ENCODE peak calls at places on chromosomes 12 and 14, in eight cellular contexts. One of them, this sample, is unnamed.
A peak's percentile ranks its signal among the peaks of the same experiment; 100 is the strongest.

GRCh38 chr14:72666610-72667009 is 227.3 kb downstream of the DPF3 start:
- DNase-seq in fibroblast of lung: peak; percentile 89
- DNase-seq in GM12865: no peak
- DNase-seq in tibial nerve: no peak
- DNase-seq in choroid plexus epithelial cell: peak; percentile 61
- DNase-seq in GM06990: no peak
- DNase-seq in tibial artery: no peak
- DNase-seq in GM12878: no peak
- DNase-seq in this sample: peak; percentile 52

GRCh38 chr14:40252817-40253447 is 820.7 kb upstream of the FBXO33 start:
- DNase-seq in tibial nerve: no peak
- DNase-seq in fibroblast of lung: no peak
- DNase-seq in choroid plexus epithelial cell: no peak
- DNase-seq in GM12878: no peak
- DNase-seq in GM12865: no peak
- DNase-seq in tibial artery: no peak
- DNase-seq in GM06990: no peak
- DNase-seq in this sample: no peak

GRCh38 chr12:53560386-53560785 is 53.1 kb upstream of the NPFF start:
- DNase-seq in fibroblast of lung: peak; percentile 93
- DNase-seq in GM12878: no peak
- DNase-seq in tibial nerve: no peak
- DNase-seq in GM12865: no peak
- DNase-seq in GM06990: no peak
- DNase-seq in choroid plexus epithelial cell: peak; percentile 96
- DNase-seq in tibial artery: no peak
- DNase-seq in this sample: no peak

GRCh38 chr12:65656904-65657351 is 167.4 kb upstream of the HMGA2 start:
- DNase-seq in tibial nerve: no peak
- DNase-seq in choroid plexus epithelial cell: peak; percentile 98
- DNase-seq in GM12878: no peak
- DNase-seq in tibial artery: no peak
- DNase-seq in fibroblast of lung: peak; percentile 99
- DNase-seq in GM06990: peak; percentile 2
- DNase-seq in GM12865: peak; percentile 36
- DNase-seq in this sample: peak; percentile 58

GRCh38 chr14:24267516-24267915 is 3.9 kb downstream of the RABGGTA start:
- DNase-seq in tibial nerve: no peak
- DNase-seq in GM06990: no peak
- DNase-seq in GM12865: no peak
- DNase-seq in GM12878: no peak
- DNase-seq in fibroblast of lung: no peak
- DNase-seq in tibial artery: no peak
- DNase-seq in choroid plexus epithelial cell: no peak
- DNase-seq in this sample: no peak

GRCh38 chr12:124829008-124829707 is 34.5 kb downstream of the SCARB1 start:
- DNase-seq in tibial nerve: peak; percentile 28
- DNase-seq in GM06990: no peak
- DNase-seq in GM12878: no peak
- DNase-seq in GM12865: no peak
- DNase-seq in fibroblast of lung: peak; percentile 86
- DNase-seq in choroid plexus epithelial cell: peak; percentile 98
- DNase-seq in tibial artery: no peak
- DNase-seq in this sample: no peak

GRCh38 chr12:59874781-59875180 is 279.0 kb downstream of the SLC16A7 start:
- DNase-seq in tibial nerve: no peak
- DNase-seq in GM12878: no peak
- DNase-seq in tibial artery: no peak
- DNase-seq in fibroblast of lung: peak; percentile 12
- DNase-seq in GM12865: no peak
- DNase-seq in GM06990: no peak
- DNase-seq in choroid plexus epithelial cell: peak; percentile 1
- DNase-seq in this sample: no peak

GRCh38 chr14:65770681-65771080 is 358.2 kb downstream of the FUT8 start:
- DNase-seq in choroid plexus epithelial cell: no peak
- DNase-seq in GM06990: no peak
- DNase-seq in tibial artery: no peak
- DNase-seq in tibial nerve: no peak
- DNase-seq in GM12865: no peak
- DNase-seq in GM12878: no peak
- DNase-seq in fibroblast of lung: no peak
- DNase-seq in this sample: no peak

GRCh38 chr12:40525054-40525453 is 167.2 kb upstream of the CNTN1 start:
- DNase-seq in tibial nerve: no peak
- DNase-seq in GM12865: no peak
- DNase-seq in choroid plexus epithelial cell: no peak
- DNase-seq in fibroblast of lung: no peak
- DNase-seq in GM12878: no peak
- DNase-seq in tibial artery: no peak
- DNase-seq in GM06990: no peak
- DNase-seq in this sample: no peak

GRCh38 chr12:116492703-116493324 is 66.4 kb upstream of the MAP1LC3B2 start:
- DNase-seq in choroid plexus epithelial cell: peak; percentile 64
- DNase-seq in tibial nerve: no peak
- DNase-seq in tibial artery: no peak
- DNase-seq in GM12878: no peak
- DNase-seq in GM12865: peak; percentile 24
- DNase-seq in GM06990: no peak
- DNase-seq in fibroblast of lung: peak; percentile 65
- DNase-seq in this sample: no peak

GRCh38 chr12:34289431-34290190 is 267.3 kb downstream of the ALG10 start:
- DNase-seq in tibial artery: peak; percentile 55
- DNase-seq in GM12878: no peak
- DNase-seq in tibial nerve: no peak
- DNase-seq in GM12865: no peak
- DNase-seq in fibroblast of lung: no peak
- DNase-seq in GM06990: no peak
- DNase-seq in choroid plexus epithelial cell: no peak
- DNase-seq in this sample: no peak

GRCh38 chr12:90954921-90955320 is at the start of gene CCER1:
- DNase-seq in GM12878: no peak
- DNase-seq in choroid plexus epithelial cell: no peak
- DNase-seq in tibial artery: no peak
- DNase-seq in GM06990: no peak
- DNase-seq in GM12865: no peak
- DNase-seq in fibroblast of lung: no peak
- DNase-seq in tibial nerve: no peak
- DNase-seq in this sample: no peak

GRCh38 chr14:20446889-20447288 is 7.7 kb downstream of the OSGEP start:
- DNase-seq in fibroblast of lung: no peak
- DNase-seq in choroid plexus epithelial cell: no peak
- DNase-seq in GM06990: no peak
- DNase-seq in tibial artery: no peak
- DNase-seq in GM12865: no peak
- DNase-seq in GM12878: no peak
- DNase-seq in tibial nerve: no peak
- DNase-seq in this sample: no peak

GRCh38 chr12:39764944-39765560 is 145.4 kb upstream of the ABCD2 start:
- DNase-seq in GM12878: no peak
- DNase-seq in fibroblast of lung: peak; percentile 43
- DNase-seq in tibial artery: no peak
- DNase-seq in GM06990: no peak
- DNase-seq in GM12865: peak; percentile 53
- DNase-seq in tibial nerve: no peak
- DNase-seq in choroid plexus epithelial cell: peak; percentile 77
- DNase-seq in this sample: peak; percentile 5

GRCh38 chr12:25382311-25383106 is 131.8 kb upstream of the KRAS start:
- DNase-seq in choroid plexus epithelial cell: no peak
- DNase-seq in tibial nerve: no peak
- DNase-seq in fibroblast of lung: no peak
- DNase-seq in GM12878: no peak
- DNase-seq in GM12865: no peak
- DNase-seq in tibial artery: no peak
- DNase-seq in GM06990: no peak
- DNase-seq in this sample: no peak

GRCh38 chr12:123027726-123028445 is 47.4 kb downstream of the ARL6IP4 start:
- DNase-seq in fibroblast of lung: no peak
- DNase-seq in choroid plexus epithelial cell: no peak
- DNase-seq in GM12878: no peak
- DNase-seq in tibial nerve: no peak
- DNase-seq in GM12865: no peak
- DNase-seq in tibial artery: no peak
- DNase-seq in GM06990: no peak
- DNase-seq in this sample: no peak

GRCh38 chr12:44154128-44154527 is 318.2 kb downstream of the TMEM117 start:
- DNase-seq in fibroblast of lung: peak; percentile 3
- DNase-seq in choroid plexus epithelial cell: peak; percentile 4
- DNase-seq in tibial artery: no peak
- DNase-seq in GM12878: no peak
- DNase-seq in GM12865: no peak
- DNase-seq in tibial nerve: no peak
- DNase-seq in GM06990: no peak
- DNase-seq in this sample: no peak

GRCh38 chr12:120639771-120640721 is at the start of gene CABP1:
- DNase-seq in choroid plexus epithelial cell: no peak
- DNase-seq in tibial nerve: no peak
- DNase-seq in fibroblast of lung: no peak
- DNase-seq in GM12865: peak; percentile 49
- DNase-seq in GM12878: no peak
- DNase-seq in tibial artery: no peak
- DNase-seq in GM06990: peak; percentile 70
- DNase-seq in this sample: no peak

GRCh38 chr14:39339003-39339402 is 93.2 kb downstream of the FBXO33 start:
- DNase-seq in GM12878: no peak
- DNase-seq in GM06990: no peak
- DNase-seq in fibroblast of lung: no peak
- DNase-seq in GM12865: no peak
- DNase-seq in choroid plexus epithelial cell: peak; percentile 94
- DNase-seq in tibial artery: no peak
- DNase-seq in tibial nerve: no peak
- DNase-seq in this sample: peak; percentile 52

GRCh38 chr14:23114669-23115491 is 4.2 kb downstream of the CEBPE start:
- DNase-seq in GM12865: no peak
- DNase-seq in GM06990: no peak
- DNase-seq in tibial nerve: no peak
- DNase-seq in tibial artery: peak; percentile 64
- DNase-seq in GM12878: no peak
- DNase-seq in choroid plexus epithelial cell: peak; percentile 93
- DNase-seq in fibroblast of lung: peak; percentile 98
- DNase-seq in this sample: peak; percentile 91

GRCh38 chr14:98943907-98944306 is 328.1 kb downstream of the BCL11B start:
- DNase-seq in fibroblast of lung: no peak
- DNase-seq in GM06990: no peak
- DNase-seq in tibial nerve: no peak
- DNase-seq in GM12878: no peak
- DNase-seq in tibial artery: no peak
- DNase-seq in GM12865: no peak
- DNase-seq in choroid plexus epithelial cell: no peak
- DNase-seq in this sample: no peak

DNA sequence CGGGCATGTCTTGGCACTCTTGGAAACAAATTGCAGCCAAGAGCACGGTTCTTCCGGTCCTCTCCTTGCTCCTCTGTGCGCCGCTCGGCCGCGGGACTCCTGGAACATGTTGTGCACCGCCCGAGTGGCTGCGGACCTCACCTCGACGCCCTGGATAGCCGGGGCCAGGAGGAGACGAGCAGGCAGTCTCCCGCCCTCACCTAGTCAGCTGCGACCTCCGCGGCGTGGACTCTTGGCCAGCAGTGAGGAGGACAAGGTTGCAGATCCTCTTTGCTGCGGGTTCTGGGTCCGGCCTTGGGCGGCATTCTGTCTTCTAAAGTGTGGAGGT is 6.6 kb upstream of the PAX9 start:
- DNase-seq in tibial nerve: no peak
- DNase-seq in fibroblast of lung: no peak
- DNase-seq in GM06990: no peak
- DNase-seq in GM12865: no peak
- DNase-seq in GM12878: no peak
- DNase-seq in tibial artery: no peak
- DNase-seq in choroid plexus epithelial cell: no peak
- DNase-seq in this sample: no peak
- H3K4me3 ChIP-seq in tibial nerve: no peak overlapping the region
- H3K4me3 ChIP-seq in fibroblast of lung: no peak overlapping the region
- H3K4me3 ChIP-seq in GM06990: no peak overlapping the region
- H3K4me3 ChIP-seq in GM12865: no peak overlapping the region
- H3K4me3 ChIP-seq in GM12878: no peak overlapping the region
- H3K4me3 ChIP-seq in tibial artery: no peak overlapping the region
- H3K4me3 ChIP-seq in choroid plexus epithelial cell: no peak overlapping the region
- H3K4me3 ChIP-seq in this sample: no peak overlapping the region

GRCh38 chr12:3000548-3001275 is 41.5 kb downstream of the TEAD4 start:
- DNase-seq in tibial nerve: no peak
- DNase-seq in fibroblast of lung: no peak
- DNase-seq in GM12865: peak; percentile 14
- DNase-seq in GM12878: no peak
- DNase-seq in GM06990: no peak
- DNase-seq in choroid plexus epithelial cell: no peak
- DNase-seq in tibial artery: no peak
- DNase-seq in this sample: no peak
- TF ChIP-seq CTCF in tibial nerve: no peak
- TF ChIP-seq CTCF in fibroblast of lung: no peak
- TF ChIP-seq CTCF in GM12865: peak; percentile 5
- TF ChIP-seq CTCF in GM12878: peak; percentile 11
- TF ChIP-seq CTCF in GM06990: no peak
- TF ChIP-seq CTCF in choroid plexus epithelial cell: peak; percentile 38
- TF ChIP-seq CTCF in tibial artery: no peak
- TF ChIP-seq CTCF in this sample: peak; percentile 30

GRCh38 chr12:104219361-104219892 is 3.8 kb downstream of the TXNRD1 start:
- DNase-seq in tibial nerve: peak; percentile 30
- DNase-seq in tibial artery: no peak
- DNase-seq in fibroblast of lung: peak; percentile 97
- DNase-seq in GM12865: no peak
- DNase-seq in GM12878: no peak
- DNase-seq in choroid plexus epithelial cell: peak; percentile 98
- DNase-seq in GM06990: no peak
- DNase-seq in this sample: peak; percentile 93

GRCh38 chr12:104220931-104221330 is 5.4 kb downstream of the TXNRD1 start:
- DNase-seq in GM12865: no peak
- DNase-seq in GM12878: no peak
- DNase-seq in fibroblast of lung: no peak
- DNase-seq in tibial nerve: no peak
- DNase-seq in GM06990: no peak
- DNase-seq in choroid plexus epithelial cell: no peak
- DNase-seq in tibial artery: no peak
- DNase-seq in this sample: no peak

GRCh38 chr12:104218935-104219334 is 3.4 kb downstream of the TXNRD1 start:
- DNase-seq in tibial nerve: no peak
- DNase-seq in choroid plexus epithelial cell: peak; percentile 62
- DNase-seq in tibial artery: no peak
- DNase-seq in GM12878: no peak
- DNase-seq in GM06990: no peak
- DNase-seq in GM12865: no peak
- DNase-seq in fibroblast of lung: peak; percentile 53
- DNase-seq in this sample: peak; percentile 34

GRCh38 chr12:104222981-104223380 is 7.4 kb downstream of the TXNRD1 start:
- DNase-seq in choroid plexus epithelial cell: no peak
- DNase-seq in tibial nerve: no peak
- DNase-seq in GM12878: no peak
- DNase-seq in tibial artery: no peak
- DNase-seq in GM06990: no peak
- DNase-seq in fibroblast of lung: no peak
- DNase-seq in GM12865: no peak
- DNase-seq in this sample: peak; percentile 76

GRCh38 chr12:104219908-104220404 is 4.4 kb downstream of the TXNRD1 start:
- DNase-seq in tibial artery: no peak
- DNase-seq in tibial nerve: no peak
- DNase-seq in GM06990: no peak
- DNase-seq in choroid plexus epithelial cell: peak; percentile 73
- DNase-seq in fibroblast of lung: peak; percentile 79
- DNase-seq in GM12865: no peak
- DNase-seq in GM12878: no peak
- DNase-seq in this sample: peak; percentile 66
- H3K4me3 ChIP-seq in tibial artery: no peak overlapping the region
- H3K4me3 ChIP-seq in tibial nerve: no peak overlapping the region
- H3K4me3 ChIP-seq in GM06990: no peak overlapping the region
- H3K4me3 ChIP-seq in choroid plexus epithelial cell: no peak overlapping the region
- H3K4me3 ChIP-seq in fibroblast of lung: peak overlapping the region; percentile 15
- H3K4me3 ChIP-seq in GM12865: no peak overlapping the region
- H3K4me3 ChIP-seq in GM12878: no peak overlapping the region
- H3K4me3 ChIP-seq in this sample: peak overlapping the region; percentile 5

GRCh38 chr12:119236372-119236771 is 57.6 kb downstream of the HSPB8 start:
- DNase-seq in GM12878: no peak
- DNase-seq in fibroblast of lung: no peak
- DNase-seq in GM06990: no peak
- DNase-seq in choroid plexus epithelial cell: no peak
- DNase-seq in tibial nerve: no peak
- DNase-seq in tibial artery: no peak
- DNase-seq in GM12865: no peak
- DNase-seq in this sample: no peak
- TF ChIP-seq CTCF in GM12878: no peak
- TF ChIP-seq CTCF in fibroblast of lung: no peak
- TF ChIP-seq CTCF in GM06990: no peak
- TF ChIP-seq CTCF in choroid plexus epithelial cell: no peak
- TF ChIP-seq CTCF in tibial nerve: no peak
- TF ChIP-seq CTCF in tibial artery: no peak
- TF ChIP-seq CTCF in GM12865: no peak
- TF ChIP-seq CTCF in this sample: no peak

This sample was measured in retinal pigment epithelial cell.